ENCODE peak calls at places on chromosomes 2 and 18, in eight cellular contexts. R is spleen, X is WERI-Rb-1, H is thoracic aorta, C is brain microvascular endothelial cell, B is body of pancreas, U is uterus, N is lung. T is an unnamed sample.
A peak's percentile ranks its signal among the peaks of the same experiment; 100 is the strongest.

GRCh38 chr2:212619954-212620353 is 81.4 kb upstream of the ERBB4 start:
- DNase-seq in R (no peak), X (no peak), H (no peak), C (no peak), B (no peak), U (no peak), N (no peak), T (no peak)

GRCh38 chr2:54522624-54523281 is 66.6 kb downstream of the SPTBN1 start:
- DNase-seq in R (peak; percentile 80), X (peak; percentile 73), H (no peak), C (peak; percentile 23), B (peak; percentile 72), U (no peak), N (peak; percentile 60), T (no peak)

GRCh38 chr2:163662141-163662780 is 73.5 kb downstream of the FIGN start:
- DNase-seq in R (no peak), X (no peak), H (no peak), C (peak; percentile 29), B (no peak), U (no peak), N (no peak), T (no peak)

GRCh38 chr18:48885266-48885950 is 65.4 kb downstream of the SMAD7 start:
- DNase-seq in R (peak; percentile 70), X (no peak), H (no peak), C (no peak), B (no peak), U (peak; percentile 13), N (no peak), T (peak; percentile 74)

GRCh38 chr2:121902171-121902591 is 146.7 kb downstream of the TSN start:
- DNase-seq in R (no peak), X (peak; percentile 23), H (no peak), C (peak; percentile 18), B (no peak), U (peak; percentile 31), N (no peak), T (no peak)

GRCh38 chr2:38620282-38620977 is 17.7 kb upstream of the HNRNPLL start:
- DNase-seq in R (no peak), X (no peak), H (no peak), C (peak; percentile 67), B (peak; percentile 53), U (no peak), N (no peak), T (peak; percentile 62)

GRCh38 chr2:120765911-120766757 is 30.5 kb downstream of the GLI2 start:
- DNase-seq in R (peak; percentile 82), X (no peak), H (peak; percentile 36), C (peak; percentile 97), B (peak; percentile 62), U (peak; percentile 92), N (peak; percentile 71), T (peak; percentile 96)

GRCh38 chr2:218325566-218326160 is 31.0 kb upstream of the CATIP start:
- DNase-seq in R (no peak), X (no peak), H (no peak), C (no peak), B (no peak), U (no peak), N (no peak), T (peak; percentile 43)

GRCh38 chr2:85119900-85120299 is 13.3 kb upstream of the TCF7L1 start:
- DNase-seq in R (no peak), X (no peak), H (no peak), C (no peak), B (no peak), U (no peak), N (no peak), T (no peak)

GRCh38 chr2:230824406-230824978 is 40.2 kb upstream of the ITM2C start:
- DNase-seq in R (no peak), X (peak; percentile 62), H (no peak), C (peak; percentile 65), B (peak; percentile 76), U (peak; percentile 39), N (peak; percentile 53), T (peak; percentile 95)

GRCh38 chr18:36775396-36775795 is 53.4 kb downstream of the TPGS2 start:
- DNase-seq in R (no peak), X (no peak), H (no peak), C (no peak), B (no peak), U (no peak), N (no peak), T (no peak)

GRCh38 chr2:126655500-126656310 is at the start of gene GYPC:
- DNase-seq in R (peak; percentile 93), X (no peak), H (peak; percentile 41), C (peak; percentile 56), B (peak; percentile 71), U (peak; percentile 74), N (peak; percentile 60), T (peak; percentile 87)

GRCh38 chr18:55338955-55339662 is 248.9 kb downstream of the TCF4 start:
- DNase-seq in R (no peak), X (no peak), H (no peak), C (no peak), B (no peak), U (no peak), N (no peak), T (no peak)

GRCh38 chr2:90207454-90208058 is 1516.1 kb downstream of the RPIA start:
- DNase-seq in R (no peak), X (peak; percentile 6), H (no peak), C (no peak), B (no peak), U (no peak), N (no peak), T (peak; percentile 1)

GRCh38 chr2:62287895-62288589 is 92.1 kb downstream of the B3GNT2 start:
- DNase-seq in R (no peak), X (no peak), H (peak; percentile 21), C (peak; percentile 53), B (peak; percentile 62), U (peak; percentile 24), N (peak; percentile 64), T (peak; percentile 81)
- H3K27ac ChIP-seq in R (no peak overlapping the region), X (no peak overlapping the region), H (no peak overlapping the region), C (no peak overlapping the region), B (no peak overlapping the region), U (peak overlapping the region; percentile 26), N (no peak overlapping the region), T (no peak overlapping the region)

DNA sequence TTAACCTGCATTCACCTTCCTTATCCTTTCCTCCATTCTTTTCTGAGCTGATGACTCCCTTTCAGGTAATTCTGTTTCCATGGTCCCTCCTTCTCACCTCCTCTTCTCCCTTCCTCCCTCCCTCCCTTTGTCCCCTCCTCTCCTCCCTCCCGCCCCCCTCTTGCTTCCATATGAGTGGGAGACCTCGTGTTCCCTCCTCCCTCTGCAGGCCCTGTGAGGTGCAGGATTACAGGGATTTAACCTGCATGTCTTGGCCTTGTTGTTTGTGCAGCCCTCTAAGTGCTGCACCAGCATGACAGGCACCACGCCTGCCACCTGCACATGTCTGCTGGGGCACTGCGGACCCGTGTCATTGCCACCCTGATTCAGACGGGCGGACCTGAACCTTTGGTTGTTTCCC is 103.1 kb downstream of the SNTG2 start:
- DNase-seq in R (no peak), X (peak; percentile 76), H (no peak), C (no peak), B (no peak), U (no peak), N (no peak), T (no peak)
- H3K27ac ChIP-seq in R (no peak overlapping the region), X (no peak overlapping the region), H (no peak overlapping the region), C (no peak overlapping the region), B (no peak overlapping the region), U (no peak overlapping the region), N (no peak overlapping the region), T (peak overlapping the region; percentile 93)

DNA sequence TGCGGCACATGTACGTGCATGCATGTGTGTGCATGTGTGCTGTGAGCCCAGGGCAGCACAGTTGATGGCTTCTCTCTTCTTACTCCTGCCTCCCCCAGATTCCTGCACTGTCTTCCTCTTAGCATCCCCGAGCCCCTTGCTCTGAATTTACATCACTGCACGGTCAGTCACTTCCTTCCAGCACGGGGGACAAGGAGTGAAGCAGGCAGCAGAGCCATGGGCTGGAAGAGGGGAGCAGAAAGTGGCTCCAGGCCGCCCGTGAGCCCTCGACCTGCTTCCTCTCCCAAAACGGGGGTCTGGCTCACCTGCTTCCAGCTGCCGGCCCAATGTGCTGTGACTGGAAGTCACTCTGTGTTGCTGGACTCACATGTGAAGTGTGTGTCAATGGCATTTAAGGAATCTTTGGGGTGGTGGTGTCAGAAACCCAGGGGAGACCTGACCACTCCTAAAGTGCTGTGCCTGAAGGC is 106.1 kb downstream of the FAM210A start:
- DNase-seq in R (peak; percentile 64), X (no peak), H (no peak), C (no peak), B (no peak), U (no peak), N (no peak), T (peak; percentile 71)
- H3K27ac ChIP-seq in R (no peak overlapping the region), X (no peak overlapping the region), H (no peak overlapping the region), C (no peak overlapping the region), B (no peak overlapping the region), U (no peak overlapping the region), N (no peak overlapping the region), T (no peak overlapping the region)

DNA sequence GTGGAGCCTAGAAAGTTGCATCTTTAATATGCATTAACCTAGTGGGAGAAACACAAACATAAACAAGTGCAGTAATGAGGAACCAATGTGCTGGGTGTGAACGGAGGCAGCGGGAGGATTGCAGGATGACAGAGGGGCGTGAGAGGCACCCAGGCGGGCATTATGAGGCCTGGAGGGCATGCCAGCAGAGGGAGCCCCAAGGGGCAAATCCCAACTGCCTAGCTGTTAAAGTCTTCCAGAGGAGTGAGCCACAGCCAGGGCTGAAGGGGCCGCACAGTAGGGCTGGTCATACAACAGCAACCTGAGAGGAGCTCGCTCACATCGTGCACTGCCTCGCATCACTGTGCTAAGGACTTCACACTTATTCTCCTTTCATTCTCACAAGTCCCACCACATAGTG is 13.3 kb upstream of the PRELID3A start:
- DNase-seq in R (peak; percentile 66), X (no peak), H (no peak), C (no peak), B (no peak), U (no peak), N (no peak), T (peak; percentile 43)
- H3K27ac ChIP-seq in R (no peak overlapping the region), X (no peak overlapping the region), H (no peak overlapping the region), C (no peak overlapping the region), B (no peak overlapping the region), U (no peak overlapping the region), N (no peak overlapping the region), T (no peak overlapping the region)

GRCh38 chr2:6525371-6525770 is 340.3 kb downstream of the CMPK2 start:
- DNase-seq in R (no peak), X (peak; percentile 88), H (no peak), C (no peak), B (no peak), U (no peak), N (no peak), T (no peak)
- H3K27ac ChIP-seq in R (no peak overlapping the region), X (peak overlapping the region; percentile 97), H (no peak overlapping the region), C (no peak overlapping the region), B (peak overlapping the region; percentile 1), U (no peak overlapping the region), N (no peak overlapping the region), T (no peak overlapping the region)

DNA sequence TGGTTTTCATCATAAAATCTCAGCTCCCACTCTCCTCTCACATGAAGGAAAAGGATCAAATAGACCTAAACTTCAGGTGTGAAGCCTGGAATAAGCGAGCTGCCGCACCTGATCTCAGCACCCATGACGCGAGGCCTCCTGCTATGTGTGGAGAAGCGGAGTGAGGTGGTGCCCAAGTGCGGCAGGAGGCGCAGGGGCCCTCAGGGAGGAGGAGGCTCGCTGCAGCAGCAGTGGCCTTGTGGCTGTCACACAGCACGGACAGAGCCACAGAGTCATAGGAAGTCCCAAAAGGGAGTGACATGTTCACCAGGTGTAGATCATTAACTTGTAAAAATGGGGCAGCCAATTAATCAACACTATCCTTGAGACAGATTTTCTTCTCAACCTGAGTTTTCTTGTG is 9.1 kb downstream of the SCLY start:
- DNase-seq in R (no peak), X (no peak), H (no peak), C (no peak), B (peak; percentile 87), U (no peak), N (no peak), T (no peak)
- H3K27ac ChIP-seq in R (no peak overlapping the region), X (no peak overlapping the region), H (no peak overlapping the region), C (no peak overlapping the region), B (peak overlapping the region; percentile 80), U (no peak overlapping the region), N (no peak overlapping the region), T (no peak overlapping the region)